ENCODE peak calls at places on chromosomes 5 and 9, in nine cellular contexts. B, M, I, K, G, R, S, H and L are unnamed samples.

GRCh38 chr5:92402045-92402444 is 1018.9 kb upstream of the ARRDC3 start:
- DNase-seq in B (no peak), M (no peak), I (no peak), K (no peak), G (no peak), R (no peak), S (no peak), H (no peak), L (no peak)

GRCh38 chr9:108776920-108777650 is 78.7 kb downstream of the ACTL7B start:
- DNase-seq in B (no peak), M (no peak), I (no peak), K (no peak), G (no peak), R (no peak), S (no peak), H (no peak), L (peak)

GRCh38 chr9:137606005-137606601 is 617 bp downstream of the ARRDC1 start:
- DNase-seq in B (no peak), M (peak), I (peak), K (no peak), G (peak), R (peak), S (no peak), H (no peak), L (peak)

GRCh38 chr9:98873535-98874432 is 66.3 kb downstream of the GALNT12 start:
- DNase-seq in B (peak), M (no peak), I (no peak), K (peak), G (no peak), R (peak), S (no peak), H (no peak), L (no peak)

GRCh38 chr5:175109058-175109755 is 334.8 kb downstream of the DRD1 start:
- DNase-seq in B (no peak), M (no peak), I (no peak), K (no peak), G (no peak), R (no peak), S (no peak), H (no peak), L (no peak)

GRCh38 chr9:83154087-83154736 is 91.3 kb upstream of the RASEF start:
- DNase-seq in B (no peak), M (no peak), I (no peak), K (no peak), G (peak), R (peak), S (no peak), H (no peak), L (peak)

GRCh38 chr5:61563401-61563800 is 231.3 kb downstream of the ZSWIM6 start:
- DNase-seq in B (no peak), M (no peak), I (no peak), K (no peak), G (no peak), R (peak), S (no peak), H (no peak), L (peak)

GRCh38 chr5:22108545-22108944 is 744.6 kb downstream of the CDH12 start:
- DNase-seq in B (no peak), M (no peak), I (no peak), K (no peak), G (no peak), R (no peak), S (no peak), H (no peak), L (no peak)

GRCh38 chr5:53419247-53419646 is 61.2 kb upstream of the FST start:
- DNase-seq in B (no peak), M (no peak), I (no peak), K (no peak), G (no peak), R (no peak), S (no peak), H (no peak), L (no peak)

GRCh38 chr5:140556438-140556837 is 835 bp downstream of the SRA1 start:
- DNase-seq in B (no peak), M (no peak), I (no peak), K (no peak), G (no peak), R (no peak), S (no peak), H (peak), L (no peak)

GRCh38 chr5:79759436-79759835 is 69.8 kb downstream of the CMYA5 start:
- DNase-seq in B (no peak), M (no peak), I (no peak), K (no peak), G (no peak), R (no peak), S (no peak), H (no peak), L (no peak)

GRCh38 chr5:175448276-175448675 is 4.3 kb upstream of the DRD1 start:
- DNase-seq in B (no peak), M (no peak), I (no peak), K (no peak), G (no peak), R (no peak), S (no peak), H (no peak), L (no peak)

GRCh38 chr5:168400429-168401220 is 85.6 kb upstream of the RARS1 start:
- DNase-seq in B (no peak), M (no peak), I (no peak), K (no peak), G (no peak), R (no peak), S (no peak), H (no peak), L (no peak)

GRCh38 chr9:76412638-76413037 is 18.4 kb upstream of the RFK start:
- DNase-seq in B (no peak), M (no peak), I (no peak), K (no peak), G (no peak), R (no peak), S (no peak), H (no peak), L (no peak)

DNA sequence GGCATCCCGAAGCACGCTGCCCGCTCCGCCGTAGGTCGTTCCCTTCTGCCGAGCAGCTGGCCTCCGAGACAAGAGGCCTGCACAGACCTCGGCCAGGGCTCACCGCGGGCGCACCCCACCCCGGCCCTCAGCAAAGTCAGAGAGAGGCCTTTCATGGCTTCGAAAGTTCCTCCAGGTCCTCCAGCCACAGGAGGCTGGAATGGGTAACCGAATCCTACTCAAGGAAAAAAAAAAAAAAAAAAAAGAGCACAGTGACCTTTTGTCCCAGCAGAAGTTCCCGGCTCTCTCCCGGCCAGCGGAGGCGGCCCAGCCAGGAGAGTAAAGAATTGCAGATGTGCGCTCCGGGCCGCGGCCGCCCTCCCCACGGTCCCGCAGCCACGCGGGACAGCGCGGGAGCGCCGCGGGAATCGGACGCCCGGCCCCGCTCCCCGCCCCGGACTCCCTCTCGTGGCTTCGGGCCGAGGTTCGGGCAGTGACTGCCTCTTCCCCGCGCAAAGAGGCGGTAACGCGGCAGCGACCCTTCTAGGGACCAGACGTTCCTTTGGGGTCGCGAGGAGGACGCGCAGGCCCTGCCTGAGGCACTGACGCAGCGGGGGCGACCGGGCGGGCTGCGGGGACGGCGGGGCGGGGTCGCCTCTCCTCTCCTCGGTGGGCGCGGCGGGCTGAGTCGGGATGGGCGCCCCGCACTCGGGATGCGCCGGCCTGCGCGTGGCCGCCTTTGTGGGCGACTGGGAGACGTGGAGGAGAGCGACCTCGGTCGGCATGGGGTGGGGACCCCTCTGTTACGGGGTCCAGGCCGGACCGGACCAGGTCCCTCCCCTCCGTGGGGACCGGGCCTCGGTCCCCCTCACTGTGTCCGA is 790 bp downstream of the GFPT2 start:
- DNase-seq in B (peak), M (no peak), I (no peak), K (no peak), G (no peak), R (peak), S (no peak), H (no peak), L (no peak)
- TF ChIP-seq CTCF in B (no peak), M (no peak), I (no peak), K (no peak), G (no peak), R (no peak), S (no peak), H (no peak), L (no peak)

DNA sequence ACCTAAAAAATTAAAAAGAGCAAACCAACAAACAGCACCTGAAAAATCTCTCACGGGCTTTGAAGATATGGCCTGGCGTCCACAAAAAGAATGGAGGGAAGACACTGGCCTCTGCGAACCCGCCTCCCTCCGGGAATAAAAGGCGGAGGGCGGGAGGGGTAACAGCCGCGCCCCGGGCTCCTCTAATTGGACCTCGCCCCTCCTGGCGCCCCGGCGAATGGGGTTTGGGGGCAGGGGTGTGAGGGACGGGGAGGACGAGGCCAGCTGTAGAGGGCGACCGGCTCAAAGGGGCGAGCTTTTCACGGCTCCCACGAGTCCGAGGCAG is 753 bp downstream of the FANCC start:
- DNase-seq in B (peak), M (peak), I (peak), K (peak), G (peak), R (peak), S (peak), H (peak), L (peak)
- TF ChIP-seq CTCF in B (peak), M (no peak), I (no peak), K (no peak), G (no peak), R (no peak), S (no peak), H (no peak), L (no peak)

GRCh38 chr9:88179080-88179521 is 40.8 kb upstream of the SPATA31C2 start:
- DNase-seq in B (peak), M (peak), I (no peak), K (no peak), G (no peak), R (no peak), S (no peak), H (no peak), L (no peak)

GRCh38 chr9:88169700-88170099 is 31.4 kb upstream of the SPATA31C2 start:
- DNase-seq in B (no peak), M (no peak), I (no peak), K (no peak), G (no peak), R (no peak), S (no peak), H (no peak), L (no peak)

GRCh38 chr9:88177343-88177742 is 39.1 kb upstream of the SPATA31C2 start:
- DNase-seq in B (no peak), M (no peak), I (no peak), K (no peak), G (no peak), R (no peak), S (no peak), H (no peak), L (no peak)

GRCh38 chr9:88173378-88173999 is 35.2 kb upstream of the SPATA31C2 start:
- DNase-seq in B (peak), M (no peak), I (peak), K (no peak), G (no peak), R (peak), S (no peak), H (peak), L (peak)

DNA sequence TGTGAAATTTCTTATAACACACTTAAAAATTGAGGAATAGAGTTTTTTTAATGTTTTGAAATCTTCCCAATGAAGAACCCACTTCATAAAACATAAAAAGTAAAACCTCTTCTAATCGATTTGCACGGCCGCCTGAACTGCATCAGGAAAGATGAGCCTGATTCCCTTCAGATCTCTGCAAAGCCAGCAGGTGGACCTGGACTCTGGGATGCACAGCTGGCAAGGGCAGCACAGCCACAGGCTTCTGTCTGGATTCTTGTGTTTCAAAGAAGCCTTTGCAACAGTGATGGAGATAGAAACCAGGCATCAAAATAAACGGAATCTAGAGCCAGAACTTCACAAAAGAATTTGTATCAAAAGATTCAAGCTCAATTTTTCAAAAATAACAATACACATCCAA is 36.0 kb upstream of the SPATA31C2 start:
- DNase-seq in B (no peak), M (no peak), I (no peak), K (no peak), G (no peak), R (no peak), S (no peak), H (no peak), L (no peak)
- TF ChIP-seq CTCF in B (no peak), M (no peak), I (no peak), K (no peak), G (no peak), R (no peak), S (no peak), H (no peak), L (no peak)

DNA sequence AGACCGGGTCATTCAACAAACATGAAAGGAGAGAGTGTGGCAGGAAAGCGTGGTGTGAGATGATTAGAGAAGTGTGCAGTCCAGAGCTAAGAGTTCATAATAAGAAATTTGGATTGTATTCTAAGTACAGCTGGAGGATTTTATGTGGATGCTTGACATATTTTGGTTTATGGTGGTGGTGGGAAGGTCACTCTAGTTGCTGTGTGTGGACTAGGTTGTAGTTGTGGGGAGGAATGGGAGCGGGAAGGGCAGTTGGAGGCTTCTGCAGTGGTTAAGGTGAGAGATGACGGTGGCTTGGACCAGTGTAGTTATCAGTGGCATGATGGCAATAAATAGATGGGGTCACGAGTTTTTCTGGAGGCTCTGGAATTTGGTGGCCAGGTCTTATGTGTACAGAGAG is 45.7 kb upstream of the GPR151 start:
- DNase-seq in B (no peak), M (no peak), I (no peak), K (no peak), G (no peak), R (no peak), S (no peak), H (no peak), L (no peak)
- TF ChIP-seq CTCF in B (no peak), M (no peak), I (no peak), K (no peak), G (no peak), R (no peak), S (no peak), H (no peak), L (no peak)

GRCh38 chr9:88041447-88041846 is 67.1 kb upstream of the CDK20 start:
- DNase-seq in B (no peak), M (no peak), I (no peak), K (no peak), G (no peak), R (no peak), S (no peak), H (no peak), L (no peak)
- TF ChIP-seq CTCF in B (peak), M (peak), I (peak), K (no peak), G (no peak), R (peak), S (no peak), H (peak), L (peak)

GRCh38 chr5:160390787-160391696 is 8.8 kb downstream of the FAM200C start:
- DNase-seq in B (no peak), M (no peak), I (no peak), K (no peak), G (no peak), R (no peak), S (no peak), H (peak), L (no peak)
- TF ChIP-seq CTCF in B (peak), M (peak), I (no peak), K (no peak), G (no peak), R (peak), S (peak), H (peak), L (no peak)